ENCODE peak calls at places on chromosomes 11 and 22, in six cellular contexts. M is IMR-90, T is heart left ventricle, B is spleen, Q is esophagus squamous epithelium, X is adrenal gland. V is an unnamed sample.

GRCh38 chr11:4086584-4087353 is 7.8 kb upstream of the RRM1 start:
- DNase-seq in M (no peak), Q (no peak), T (no peak), X (peak), B (no peak), V (no peak)

GRCh38 chr11:77109236-77110019 is 6.8 kb downstream of the OMP start:
- DNase-seq in Q (no peak), X (no peak), M (peak), T (no peak), B (no peak), V (no peak)

GRCh38 chr11:61477734-61478148 is 30.8 kb upstream of the LRRC10B start:
- DNase-seq in M (no peak), X (peak), B (peak), T (peak), Q (no peak), V (peak)

GRCh38 chr11:131977231-131977630 is 606.8 kb downstream of the NTM start:
- DNase-seq in B (no peak), X (no peak), Q (no peak), M (peak), T (no peak), V (no peak)

GRCh38 chr22:20187777-20188566 is 37.1 kb upstream of the CCDC188 start:
- DNase-seq in Q (no peak), X (no peak), B (no peak), M (no peak), T (no peak), V (no peak)

GRCh38 chr11:116170526-116171120 is 602.2 kb downstream of the BUD13 start:
- DNase-seq in M (no peak), Q (no peak), X (no peak), B (no peak), T (no peak), V (no peak)

GRCh38 chr11:32266611-32267010 is 168.7 kb downstream of the WT1 start:
- DNase-seq in Q (no peak), B (no peak), M (peak), T (no peak), X (no peak), V (no peak)

GRCh38 chr22:19571995-19572394 is 47.8 kb upstream of the CLDN5 start:
- DNase-seq in B (no peak), M (no peak), Q (no peak), T (peak), X (no peak), V (no peak)

GRCh38 chr11:74226907-74227306 is 55.8 kb downstream of the PPME1 start:
- DNase-seq in Q (no peak), M (no peak), X (no peak), T (no peak), B (no peak), V (peak)

GRCh38 chr22:26357281-26357680 is 71.8 kb upstream of the ASPHD2 start:
- DNase-seq in T (no peak), B (no peak), X (no peak), Q (no peak), M (no peak), V (no peak)

GRCh38 chr11:47359586-47359985 is 7.1 kb upstream of the MYBPC3 start:
- DNase-seq in M (no peak), T (peak), X (no peak), Q (no peak), B (peak), V (no peak)

GRCh38 chr11:109984634-109985289 is 108.4 kb upstream of the ZC3H12C start:
- DNase-seq in Q (no peak), T (no peak), M (no peak), B (no peak), X (no peak), V (no peak)

GRCh38 chr22:25564320-25564978 is at the start of gene GRK3:
- DNase-seq in Q (peak), M (peak), X (peak), B (peak), T (peak), V (peak)

GRCh38 chr11:13718394-13718793 is 49.9 kb downstream of the FAR1 start:
- DNase-seq in B (no peak), M (no peak), X (no peak), T (no peak), Q (no peak), V (no peak)

GRCh38 chr22:42670921-42671709 is 21.9 kb upstream of the CYB5R3 start:
- DNase-seq in T (no peak), X (no peak), Q (no peak), B (no peak), M (no peak), V (no peak)

GRCh38 chr11:133910101-133910500 is 46.7 kb downstream of the IGSF9B start:
- DNase-seq in T (no peak), X (no peak), Q (no peak), M (no peak), B (no peak), V (no peak)

GRCh38 chr11:86143429-86144030 is 74.6 kb upstream of the PICALM start:
- DNase-seq in Q (no peak), X (no peak), B (no peak), T (no peak), M (no peak), V (peak)

GRCh38 chr11:37282367-37282766 is 684.3 kb upstream of the RAG2 start:
- DNase-seq in Q (no peak), M (no peak), T (no peak), B (no peak), X (no peak), V (no peak)

GRCh38 chr11:69027704-69028372 is 14.8 kb upstream of the MRGPRF start:
- DNase-seq in Q (no peak), T (no peak), M (peak), B (no peak), X (no peak), V (no peak)

GRCh38 chr11:8290122-8290810 is 26.6 kb upstream of the LMO1 start:
- DNase-seq in T (no peak), M (no peak), X (peak), Q (no peak), B (peak), V (no peak)

GRCh38 chr11:65648997-65649491 is 11.1 kb downstream of the SIPA1 start:
- DNase-seq in T (peak), M (no peak), Q (no peak), B (peak), X (peak), V (no peak)

GRCh38 chr11:35583126-35583525 is 35.1 kb upstream of the FJX1 start:
- DNase-seq in M (peak), Q (no peak), X (no peak), T (no peak), B (no peak), V (no peak)

GRCh38 chr11:40716344-40717178 is 742.9 kb downstream of the LRRC4C start:
- DNase-seq in T (no peak), X (no peak), Q (no peak), M (no peak), B (no peak), V (no peak)

GRCh38 chr11:72334651-72335050 is 90.7 kb upstream of the PHOX2A start:
- DNase-seq in X (no peak), M (no peak), T (no peak), B (no peak), Q (no peak), V (no peak)

GRCh38 chr11:77115181-77115611 is 12.6 kb downstream of the OMP start:
- DNase-seq in B (no peak), T (no peak), X (no peak), M (no peak), Q (no peak), V (no peak)

GRCh38 chr11:44559207-44559943 is 6.1 kb upstream of the CD82 start:
- DNase-seq in B (peak), T (no peak), M (no peak), X (no peak), Q (no peak), V (no peak)

GRCh38 chr11:16180868-16181267 is 175.5 kb downstream of the SOX6 start:
- DNase-seq in B (no peak), Q (no peak), M (no peak), X (no peak), T (no peak), V (no peak)

GRCh38 chr11:2369896-2370295 is 7.2 kb upstream of the CD81 start:
- DNase-seq in T (no peak), M (no peak), Q (no peak), B (peak), X (no peak), V (no peak)

GRCh38 chr11:47270331-47271271 is 668 bp downstream of the MADD start:
- DNase-seq in X (peak), T (no peak), M (peak), B (peak), Q (no peak), V (peak)

GRCh38 chr11:120134931-120135228 is 3.0 kb downstream of the TRIM29 start:
- DNase-seq in B (peak), M (no peak), Q (no peak), T (peak), X (peak), V (no peak)

GRCh38 chr11:59997800-59998199 is 19.2 kb upstream of the OOSP4B start:
- DNase-seq in Q (no peak), T (no peak), M (no peak), B (no peak), X (no peak), V (no peak)

GRCh38 chr22:28075260-28075981 is 156.4 kb upstream of the PITPNB start:
- DNase-seq in B (no peak), M (peak), Q (no peak), X (peak), T (peak), V (peak)

GRCh38 chr11:110710520-110711381 is 1.5 kb downstream of the ARHGAP20 start:
- DNase-seq in T (peak), B (peak), Q (no peak), X (peak), M (peak), V (no peak)

GRCh38 chr11:124644426-124645280 is 22.0 kb downstream of the TBRG1 start:
- DNase-seq in Q (no peak), M (peak), B (no peak), T (peak), X (peak), V (peak)

GRCh38 chr22:41687901-41688364 is 734 bp downstream of the SNU13 start:
- DNase-seq in T (no peak), X (no peak), Q (no peak), M (peak), B (peak), V (peak)

GRCh38 chr11:74966651-74967050 is 17.6 kb downstream of the SPCS2 start:
- DNase-seq in Q (no peak), M (no peak), B (no peak), T (no peak), X (no peak), V (no peak)

GRCh38 chr22:24768537-24769374 is 5.8 kb downstream of the PIWIL3 start:
- DNase-seq in M (peak), B (no peak), Q (no peak), X (peak), T (peak), V (peak)

GRCh38 chr22:46085831-46086576 is 64.3 kb upstream of the PPARA start:
- DNase-seq in Q (no peak), T (peak), B (peak), M (no peak), X (no peak), V (no peak)
- TF ChIP-seq POLR2A in Q (no peak), T (no peak), B (no peak), M (no peak), X (no peak), V (no peak)

GRCh38 chr22:44147821-44148574 is 32.7 kb upstream of the PARVG start:
- DNase-seq in T (no peak), X (no peak), M (peak), Q (no peak), B (no peak), V (no peak)
- TF ChIP-seq POLR2A in T (no peak), X (no peak), M (no peak), Q (no peak), B (no peak), V (no peak)

DNA sequence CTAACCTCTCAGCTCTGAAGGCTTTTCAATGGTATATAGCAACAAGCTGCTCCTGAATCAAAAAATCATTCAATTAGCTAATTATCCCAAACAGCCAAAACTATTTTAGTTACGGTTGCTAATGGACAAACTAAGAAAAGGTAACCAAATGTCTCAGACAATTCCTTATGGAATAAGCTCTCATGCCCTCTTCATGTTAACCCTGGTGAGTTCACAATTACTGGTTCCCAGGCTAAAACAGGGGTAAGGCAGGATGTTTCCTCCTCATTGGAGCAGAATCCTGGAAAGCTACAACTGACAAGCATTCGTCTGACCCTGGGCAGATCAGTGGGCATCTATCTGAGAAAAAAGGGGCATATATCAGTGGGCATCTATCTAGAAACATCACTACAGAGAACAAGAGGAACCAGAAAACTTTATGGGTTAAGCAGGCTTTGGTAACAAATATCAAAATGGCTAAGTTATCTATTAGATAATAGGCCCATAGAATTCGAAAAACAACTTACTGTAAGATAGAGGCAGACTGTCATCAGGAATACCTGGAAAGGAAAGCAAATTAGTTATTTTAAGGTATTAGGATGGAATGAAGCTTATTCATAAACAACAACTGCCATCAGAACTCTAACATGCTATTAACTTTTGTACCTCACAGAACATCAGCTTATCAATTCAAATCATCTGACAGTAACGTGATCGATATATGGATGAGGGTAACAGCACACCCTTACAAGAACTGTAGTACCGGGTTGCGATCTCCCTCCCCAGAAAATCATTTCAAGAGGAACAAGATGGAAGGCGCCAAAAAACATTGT is 14.8 kb upstream of the WDR74 start:
- DNase-seq in M (no peak), X (no peak), B (peak), Q (no peak), T (no peak), V (peak)
- TF ChIP-seq POLR2A in M (no peak), X (no peak), B (no peak), Q (no peak), T (no peak), V (no peak)

GRCh38 chr22:37161442-37161841 is 11.7 kb upstream of the IL2RB start:
- DNase-seq in B (peak), M (no peak), X (no peak), Q (no peak), T (no peak), V (peak)

GRCh38 chr22:37164535-37164887 is 14.8 kb upstream of the IL2RB start:
- DNase-seq in B (no peak), T (no peak), M (no peak), Q (no peak), X (no peak), V (no peak)

GRCh38 chr22:37163096-37163489 is 13.4 kb upstream of the IL2RB start:
- DNase-seq in T (no peak), Q (no peak), B (no peak), M (no peak), X (no peak), V (no peak)

GRCh38 chr22:37163618-37164534 is 14.2 kb upstream of the IL2RB start:
- DNase-seq in X (no peak), Q (no peak), M (no peak), T (no peak), B (peak), V (no peak)

GRCh38 chr22:37162221-37163095 is 12.7 kb upstream of the IL2RB start:
- DNase-seq in B (peak), Q (no peak), T (no peak), X (no peak), M (no peak), V (no peak)
- TF ChIP-seq POLR2A in B (no peak), Q (no peak), T (no peak), X (no peak), M (no peak), V (no peak)

GRCh38 chr22:49963647-49964026 is 3.1 kb downstream of the PIM3 start:
- DNase-seq in B (no peak), T (no peak), Q (no peak), X (peak), M (no peak), V (no peak)

GRCh38 chr22:49965291-49966040 is 4.9 kb downstream of the PIM3 start:
- DNase-seq in B (peak), X (peak), Q (no peak), T (no peak), M (no peak), V (no peak)

GRCh38 chr22:49964493-49965290 is 4.1 kb downstream of the PIM3 start:
- DNase-seq in B (peak), M (no peak), X (peak), Q (no peak), T (no peak), V (no peak)

GRCh38 chr22:49962751-49963646 is 2.4 kb downstream of the PIM3 start:
- DNase-seq in Q (no peak), T (peak), B (peak), M (no peak), X (peak), V (no peak)

DNA sequence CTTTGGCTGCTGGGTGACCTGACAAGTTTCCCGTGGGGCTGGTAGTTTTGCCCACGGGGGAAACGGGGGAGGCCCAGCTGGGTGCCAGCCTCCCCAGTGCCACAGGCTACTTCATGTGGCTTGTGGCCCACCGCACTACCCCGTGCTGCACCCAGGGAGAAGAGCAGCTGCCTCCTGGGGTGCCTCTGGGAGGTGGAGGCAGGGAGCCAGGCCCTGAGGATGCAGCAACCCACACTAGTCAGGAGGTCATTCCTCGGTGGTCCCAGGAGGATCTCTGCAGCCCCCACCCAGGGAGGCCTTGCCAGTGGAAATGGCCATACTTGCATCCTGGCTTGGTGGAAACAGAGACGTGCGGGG is 3.5 kb downstream of the PIM3 start:
- DNase-seq in X (no peak), B (peak), T (no peak), M (no peak), Q (no peak), V (no peak)
- TF ChIP-seq POLR2A in X (no peak), B (no peak), T (no peak), M (no peak), Q (no peak), V (no peak)